ENCODE peak calls at places on chromosome 10, in nine cellular contexts. N is CD4-positive, alpha-beta memory T cell; P is HTR-8/SVneo; L is stimulated activated CD8-positive, alpha-beta memory T cell treated with anti-CD3 and anti-CD28 coated beads, Interleukin-7, amount 100 ng/mL, for 1 hour; J is iris pigment epithelial cell; T is NCI-H1105; H is islet precursor cell; K is GM13976; D is GM04504. X is an unnamed sample.
A peak's percentile ranks its signal among the peaks of the same experiment; 100 is the strongest.

GRCh38 chr10:100743626-100744135 is 1.7 kb upstream of the PAX2 start:
- DNase-seq in N (peak; percentile 46), P (peak; percentile 75), L (no peak), J (peak; percentile 70), T (peak; percentile 31), H (peak; percentile 80), K (peak; percentile 85), D (peak; percentile 17), X (peak; percentile 65)

GRCh38 chr10:27715505-27715904 is 30.1 kb downstream of the MKX start:
- DNase-seq in N (no peak), P (no peak), L (no peak), J (no peak), T (no peak), H (no peak), K (no peak), D (no peak), X (no peak)

GRCh38 chr10:103622286-103622685 is 128.8 kb downstream of the NEURL1 start:
- DNase-seq in N (no peak), P (no peak), L (no peak), J (no peak), T (no peak), H (no peak), K (no peak), D (no peak), X (no peak)

GRCh38 chr10:122861724-122862161 is 16.1 kb upstream of the CUZD1 start:
- DNase-seq in N (no peak), P (no peak), L (no peak), J (peak; percentile 83), T (no peak), H (no peak), K (no peak), D (no peak), X (peak; percentile 37)

GRCh38 chr10:58965855-58966254 is 210.6 kb upstream of the PHYHIPL start:
- DNase-seq in N (no peak), P (no peak), L (no peak), J (no peak), T (no peak), H (no peak), K (no peak), D (no peak), X (no peak)

GRCh38 chr10:10605551-10606081 is 412.1 kb upstream of the CELF2 start:
- DNase-seq in N (no peak), P (no peak), L (no peak), J (peak; percentile 96), T (no peak), H (no peak), K (no peak), D (peak; percentile 77), X (no peak)

GRCh38 chr10:88707429-88708110 is 1.5 kb downstream of the LIPK start:
- DNase-seq in N (no peak), P (peak; percentile 15), L (no peak), J (peak; percentile 85), T (no peak), H (no peak), K (no peak), D (peak; percentile 44), X (peak; percentile 84)

GRCh38 chr10:11478807-11479206 is 132.6 kb downstream of the USP6NL start:
- DNase-seq in N (no peak), P (no peak), L (no peak), J (peak; percentile 21), T (no peak), H (no peak), K (no peak), D (no peak), X (no peak)

GRCh38 chr10:110432084-110432483 is 65.6 kb upstream of the DUSP5 start:
- DNase-seq in N (no peak), P (no peak), L (no peak), J (no peak), T (no peak), H (peak; percentile 40), K (no peak), D (no peak), X (no peak)

GRCh38 chr10:68296833-68297232 is 35.0 kb upstream of the HNRNPH3 start:
- DNase-seq in N (no peak), P (no peak), L (no peak), J (no peak), T (no peak), H (no peak), K (no peak), D (peak; percentile 38), X (no peak)

GRCh38 chr10:24882047-24882698 is 70.2 kb downstream of the PRTFDC1 start:
- DNase-seq in N (peak; percentile 57), P (no peak), L (no peak), J (peak; percentile 86), T (no peak), H (no peak), K (no peak), D (no peak), X (peak; percentile 65)

GRCh38 chr10:93199221-93199681 is 125.6 kb downstream of the CYP26A1 start:
- DNase-seq in N (no peak), P (peak; percentile 64), L (no peak), J (peak; percentile 93), T (no peak), H (no peak), K (no peak), D (peak; percentile 60), X (peak; percentile 74)

GRCh38 chr10:111656066-111656465 is 527.5 kb downstream of the GPAM start:
- DNase-seq in N (no peak), P (no peak), L (no peak), J (no peak), T (no peak), H (no peak), K (no peak), D (no peak), X (no peak)

GRCh38 chr10:3391657-3392056 is 219.1 kb upstream of the PITRM1 start:
- DNase-seq in N (no peak), P (no peak), L (no peak), J (peak; percentile 29), T (no peak), H (no peak), K (no peak), D (no peak), X (no peak)

GRCh38 chr10:118045842-118046490 is 775 bp downstream of the RAB11FIP2 start:
- DNase-seq in N (no peak), P (peak; percentile 7), L (no peak), J (peak; percentile 23), T (no peak), H (peak; percentile 68), K (no peak), D (peak; percentile 51), X (peak; percentile 66)

GRCh38 chr10:98402513-98402912 is 12.5 kb downstream of the PYROXD2 start:
- DNase-seq in N (no peak), P (no peak), L (no peak), J (no peak), T (no peak), H (no peak), K (no peak), D (no peak), X (no peak)

GRCh38 chr10:125166658-125167057 is 6.3 kb upstream of the CTBP2 start:
- DNase-seq in N (no peak), P (no peak), L (no peak), J (no peak), T (no peak), H (no peak), K (no peak), D (no peak), X (no peak)

GRCh38 chr10:61115874-61116273 is 171.9 kb upstream of the RHOBTB1 start:
- DNase-seq in N (no peak), P (no peak), L (no peak), J (no peak), T (no peak), H (no peak), K (no peak), D (no peak), X (no peak)

GRCh38 chr10:132538031-132538789 is 623 bp downstream of the INPP5A start:
- DNase-seq in N (no peak), P (no peak), L (no peak), J (no peak), T (no peak), H (peak; percentile 46), K (peak; percentile 46), D (no peak), X (no peak)

GRCh38 chr10:49739426-49739825 is 22.7 kb downstream of the OGDHL start:
- DNase-seq in N (no peak), P (no peak), L (no peak), J (no peak), T (no peak), H (peak; percentile 45), K (no peak), D (no peak), X (no peak)

GRCh38 chr10:69007260-69007659 is 18.7 kb downstream of the KIFBP start:
- DNase-seq in N (no peak), P (no peak), L (no peak), J (no peak), T (no peak), H (no peak), K (no peak), D (no peak), X (no peak)